ENCODE peak calls at places on chromosomes 6 and 20, in four cellular contexts. R, B, H and O are unnamed samples. For H3K36me3, the result is how much of the 10 kb centered on the place peaks cover.

GRCh38 chr6:3389390-3390167 is 67.3 kb downstream of the SLC22A23 start:
- DNase-seq in R (no peak), B (no peak), H (peak), O (no peak)

GRCh38 chr20:9409981-9410380 is 104.4 kb upstream of the LAMP5 start:
- DNase-seq in R (no peak), B (no peak), H (no peak), O (no peak)

GRCh38 chr6:105522626-105523322 is 119.9 kb upstream of the PREP start:
- DNase-seq in R (peak), B (no peak), H (no peak), O (no peak)

GRCh38 chr20:25039697-25040437 is 18.1 kb downstream of the ACSS1 start:
- DNase-seq in R (no peak), B (peak), H (peak), O (peak)

GRCh38 chr6:119575721-119576120 is 226.2 kb upstream of the MAN1A1 start:
- DNase-seq in R (no peak), B (no peak), H (no peak), O (no peak)

GRCh38 chr20:12570371-12570770 is 438.4 kb upstream of the SPTLC3 start:
- DNase-seq in R (no peak), B (no peak), H (no peak), O (peak)

GRCh38 chr6:24982231-24982630 is 46.5 kb upstream of the RIPOR2 start:
- DNase-seq in R (no peak), B (no peak), H (no peak), O (no peak)

GRCh38 chr20:51172558-51173428 is 149.9 kb upstream of the KCNG1 start:
- DNase-seq in R (peak), B (no peak), H (no peak), O (no peak)

GRCh38 chr6:49676671-49677281 is 36.6 kb downstream of the CRISP2 start:
- DNase-seq in R (no peak), B (no peak), H (no peak), O (no peak)

GRCh38 chr20:26315054-26315453 is 618.4 kb upstream of the ZNF337 start:
- DNase-seq in R (no peak), B (no peak), H (no peak), O (no peak)

GRCh38 chr20:34475979-34476736 is 40.1 kb upstream of the DYNLRB1 start:
- DNase-seq in R (no peak), B (peak), H (peak), O (peak)

GRCh38 chr6:30102701-30103629 is 9.9 kb downstream of the TRIM31 start:
- DNase-seq in R (peak), B (peak), H (peak), O (peak)

GRCh38 chr6:40344566-40345185 is 242.5 kb downstream of the LRFN2 start:
- DNase-seq in R (no peak), B (peak), H (no peak), O (no peak)

GRCh38 chr20:11792229-11792953 is 125.3 kb upstream of the BTBD3 start:
- DNase-seq in R (no peak), B (no peak), H (no peak), O (no peak)

GRCh38 chr20:29740951-29741593 is 1516.4 kb upstream of the DEFB115 start:
- DNase-seq in R (no peak), B (no peak), H (no peak), O (no peak)

GRCh38 chr6:42907336-42907735 is 8.5 kb upstream of the PTCRA start:
- DNase-seq in R (no peak), B (no peak), H (no peak), O (no peak)
- H3K4me3 ChIP-seq in R (no peak), B (no peak), H (no peak), O (no peak)

DNA sequence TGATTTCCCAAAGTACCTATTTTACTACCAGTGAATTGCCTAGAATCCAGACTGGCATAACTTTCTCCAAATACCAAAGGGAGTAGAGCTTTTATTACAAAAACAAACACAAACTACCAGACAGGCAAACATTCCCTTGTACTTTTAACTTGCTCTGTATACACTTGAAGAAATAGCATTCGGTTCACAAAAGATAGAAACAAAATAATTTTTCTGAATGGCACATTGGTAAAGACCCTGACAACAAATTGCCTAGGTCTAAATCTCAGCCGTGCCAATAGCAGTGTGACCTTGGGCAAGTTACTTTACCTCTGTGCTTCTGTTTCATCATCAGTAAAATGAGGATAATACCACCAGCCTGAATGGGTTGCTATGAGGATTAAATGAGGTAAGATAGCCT is 15.9 kb downstream of the ARHGAP18 start:
- DNase-seq in R (no peak), B (no peak), H (no peak), O (no peak)
- H3K36me3 ChIP-seq in R (under half), B (under half), H (under half), O (under half)

GRCh38 chr20:20228351-20228750 is 139.6 kb upstream of the INSM1 start:
- DNase-seq in R (no peak), B (no peak), H (no peak), O (no peak)
- H3K4me3 ChIP-seq in R (no peak), B (no peak), H (no peak), O (no peak)

GRCh38 chr6:33677689-33678088 is 33.8 kb downstream of the UQCC2 start:
- DNase-seq in R (no peak), B (no peak), H (no peak), O (no peak)

GRCh38 chr6:33678246-33678931 is 33.1 kb downstream of the UQCC2 start:
- DNase-seq in R (no peak), B (no peak), H (no peak), O (no peak)

GRCh38 chr6:33679761-33680160 is 31.7 kb downstream of the UQCC2 start:
- DNase-seq in R (no peak), B (no peak), H (no peak), O (no peak)

GRCh38 chr6:33677153-33677660 is 34.3 kb downstream of the UQCC2 start:
- DNase-seq in R (no peak), B (no peak), H (no peak), O (no peak)

GRCh38 chr6:33678932-33679478 is 32.5 kb downstream of the UQCC2 start:
- DNase-seq in R (no peak), B (no peak), H (no peak), O (no peak)
- H3K36me3 ChIP-seq in R (half or more), B (under half), H (half or more), O (under half)

DNA sequence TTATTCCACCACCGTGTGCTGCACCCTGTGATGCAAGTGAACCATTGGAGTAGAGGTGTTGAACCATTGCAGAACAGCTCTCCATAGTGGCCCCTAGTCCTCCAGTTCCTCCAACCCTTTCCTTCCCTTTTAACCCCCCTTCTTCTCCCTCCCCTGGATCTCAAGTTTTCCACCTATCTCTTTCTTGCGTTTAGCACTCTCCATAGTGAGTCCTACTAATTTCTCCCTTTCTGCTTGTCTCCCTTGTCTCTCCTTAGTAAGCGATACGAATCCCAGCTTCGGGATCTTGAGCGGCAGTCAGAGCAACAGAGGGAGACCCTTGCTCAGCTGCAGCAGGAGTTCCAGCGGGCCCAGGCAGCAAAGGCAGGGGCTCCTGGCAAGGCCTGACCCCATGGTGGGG is 1.1 kb downstream of the PFDN6 start:
- DNase-seq in R (no peak), B (no peak), H (no peak), O (no peak)
- H3K4me3 ChIP-seq in R (peak), B (peak), H (peak), O (no peak)

DNA sequence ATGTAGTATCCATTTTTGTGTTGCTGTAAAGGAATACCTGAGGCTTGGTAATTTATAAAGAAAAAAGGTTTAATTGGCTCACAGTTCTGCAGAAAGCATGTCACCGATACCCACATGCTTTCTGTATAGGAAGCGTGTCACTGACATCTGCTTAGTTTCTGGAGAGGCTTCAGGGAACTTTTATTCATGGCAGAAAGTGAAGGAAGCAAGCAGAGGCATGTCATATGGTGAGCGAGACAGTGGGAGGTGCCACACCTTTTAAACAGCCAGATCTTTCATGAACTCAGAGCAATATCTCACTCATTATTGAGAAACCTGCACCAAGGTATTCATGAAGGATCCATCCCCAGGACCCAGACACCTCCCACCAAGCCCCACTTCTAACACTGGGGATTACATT is 3.5 kb downstream of the SUMO4 start:
- DNase-seq in R (no peak), B (no peak), H (no peak), O (no peak)
- H3K36me3 ChIP-seq in R (under half), B (under half), H (under half), O (under half)

DNA sequence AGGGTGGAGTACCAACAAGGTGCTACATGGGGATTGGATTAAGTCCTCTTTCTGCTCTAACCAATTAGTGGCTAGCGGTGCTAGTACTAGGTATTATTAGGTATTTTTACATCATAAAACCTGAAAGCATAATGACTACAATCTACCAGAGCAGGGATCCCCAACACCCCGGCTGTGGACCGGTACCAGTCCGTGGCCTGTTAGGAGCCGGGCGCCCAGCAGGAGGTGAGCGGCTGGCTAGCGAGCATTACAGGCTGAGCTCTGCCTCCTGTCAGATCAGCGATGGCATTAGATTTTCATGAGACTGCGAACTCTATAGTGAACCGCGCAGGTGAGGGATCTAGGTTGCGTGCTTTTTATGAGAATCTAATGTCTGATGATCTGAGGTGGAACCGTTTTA is 9.1 kb upstream of the CD40 start:
- DNase-seq in R (no peak), B (no peak), H (no peak), O (no peak)
- H3K4me3 ChIP-seq in R (no peak), B (no peak), H (no peak), O (no peak)